ENCODE peak calls at places on chromosomes 5 and 9, in ten cellular contexts. T, I, U, L, C, P, J, B, X and R are unnamed samples.

GRCh38 chr9:138066049-138066448 is 188.5 kb downstream of the CACNA1B start:
- DNase-seq in X (no peak), B (peak; percentile 4), U (no peak), T (no peak), J (no peak), I (no peak), C (no peak), P (no peak), L (no peak), R (no peak)

GRCh38 chr5:146877783-146878470 is 630 bp downstream of the PPP2R2B start:
- DNase-seq in B (peak; percentile 62), T (no peak), I (no peak), L (peak; percentile 12), C (no peak), P (peak; percentile 4), X (peak; percentile 0), U (peak; percentile 3), J (no peak), R (no peak)

GRCh38 chr5:114249838-114250237 is 112.0 kb upstream of the KCNN2 start:
- DNase-seq in L (no peak), X (peak; percentile 76), B (no peak), P (peak; percentile 4), T (no peak), U (no peak), C (no peak), I (no peak), J (peak; percentile 91), R (peak; percentile 56)

GRCh38 chr5:172891716-172892421 is 57.8 kb downstream of the ERGIC1 start:
- DNase-seq in L (no peak), T (peak; percentile 94), B (no peak), X (no peak), U (no peak), J (no peak), C (peak; percentile 91), I (no peak), P (peak; percentile 70), R (no peak)

GRCh38 chr9:135376511-135377173 is 102.9 kb upstream of the PPP1R26 start:
- DNase-seq in C (no peak), U (no peak), T (no peak), L (no peak), B (no peak), P (peak; percentile 4), J (no peak), X (no peak), I (no peak), R (no peak)

GRCh38 chr5:154312000-154312399 is 121.5 kb downstream of the GALNT10 start:
- DNase-seq in U (no peak), J (no peak), L (no peak), I (no peak), X (no peak), T (no peak), C (no peak), P (no peak), B (no peak), R (no peak)

GRCh38 chr9:95065224-95065623 is 252.3 kb downstream of the FANCC start:
- DNase-seq in X (peak; percentile 41), U (no peak), T (no peak), B (no peak), L (no peak), I (no peak), C (peak; percentile 80), P (peak; percentile 48), J (no peak), R (no peak)

GRCh38 chr9:32866292-32866691 is 83.0 kb downstream of the TMEM215 start:
- DNase-seq in L (no peak), J (no peak), U (no peak), T (no peak), C (no peak), B (no peak), P (no peak), X (no peak), I (no peak), R (no peak)

GRCh38 chr9:120477534-120478001 is 102.4 kb downstream of the CDK5RAP2 start:
- DNase-seq in X (peak; percentile 94), C (peak; percentile 68), B (peak; percentile 80), L (peak; percentile 53), J (peak; percentile 68), I (peak; percentile 29), U (no peak), T (peak; percentile 71), P (peak; percentile 91), R (peak; percentile 79)

GRCh38 chr5:38465045-38465444 is 91.4 kb downstream of the LIFR start:
- DNase-seq in C (no peak), P (no peak), I (no peak), T (no peak), J (peak; percentile 7), B (no peak), L (no peak), X (peak; percentile 87), U (no peak), R (peak; percentile 54)

GRCh38 chr5:77643654-77644404 is 5.3 kb upstream of the OTP start:
- DNase-seq in B (no peak), T (no peak), C (no peak), I (no peak), L (no peak), X (no peak), U (no peak), P (no peak), J (no peak), R (no peak)

GRCh38 chr5:171155621-171156020 is 153.4 kb upstream of the TLX3 start:
- DNase-seq in U (no peak), C (no peak), L (no peak), I (no peak), T (no peak), B (no peak), J (peak; percentile 45), P (peak; percentile 0), X (peak; percentile 46), R (no peak)

GRCh38 chr5:171157233-171157632 is 151.8 kb upstream of the TLX3 start:
- DNase-seq in U (no peak), B (no peak), P (no peak), I (no peak), J (no peak), X (peak; percentile 17), L (no peak), T (no peak), C (no peak), R (no peak)

GRCh38 chr5:171149772-171150171 is 159.3 kb upstream of the TLX3 start:
- DNase-seq in P (no peak), C (no peak), J (no peak), B (no peak), L (no peak), X (no peak), U (no peak), I (no peak), T (no peak), R (no peak)

GRCh38 chr5:171149333-171149732 is 159.7 kb upstream of the TLX3 start:
- DNase-seq in C (no peak), U (no peak), B (no peak), L (no peak), J (no peak), T (no peak), X (no peak), P (no peak), I (no peak), R (no peak)

DNA sequence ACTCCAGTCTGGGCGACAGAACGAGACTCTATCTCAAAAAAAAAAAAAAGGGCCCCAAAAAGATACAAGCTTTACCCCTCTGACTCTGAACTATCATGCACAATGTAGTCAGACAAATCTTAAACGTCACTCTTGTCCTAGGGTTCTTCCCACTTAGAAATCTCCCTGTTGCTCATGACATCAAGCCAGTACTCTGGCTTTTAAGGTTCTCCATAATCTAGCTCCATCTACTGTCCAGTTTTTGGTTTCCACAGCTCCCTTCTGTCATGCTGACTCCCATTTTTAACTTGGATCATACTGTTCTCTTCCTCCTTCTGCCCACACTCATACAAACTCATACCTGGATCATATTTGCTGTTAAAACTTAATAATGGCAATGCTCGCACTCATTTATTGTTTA is 156.7 kb upstream of the TLX3 start:
- DNase-seq in L (no peak), C (no peak), B (no peak), I (no peak), X (peak; percentile 56), J (peak; percentile 63), U (no peak), P (peak; percentile 2), T (no peak), R (no peak)
- TF ChIP-seq CTCF in L (no peak), C (no peak), B (no peak), I (peak; percentile 12), X (peak; percentile 44), J (peak; percentile 72), U (no peak), P (no peak), T (no peak), R (peak; percentile 18)

DNA sequence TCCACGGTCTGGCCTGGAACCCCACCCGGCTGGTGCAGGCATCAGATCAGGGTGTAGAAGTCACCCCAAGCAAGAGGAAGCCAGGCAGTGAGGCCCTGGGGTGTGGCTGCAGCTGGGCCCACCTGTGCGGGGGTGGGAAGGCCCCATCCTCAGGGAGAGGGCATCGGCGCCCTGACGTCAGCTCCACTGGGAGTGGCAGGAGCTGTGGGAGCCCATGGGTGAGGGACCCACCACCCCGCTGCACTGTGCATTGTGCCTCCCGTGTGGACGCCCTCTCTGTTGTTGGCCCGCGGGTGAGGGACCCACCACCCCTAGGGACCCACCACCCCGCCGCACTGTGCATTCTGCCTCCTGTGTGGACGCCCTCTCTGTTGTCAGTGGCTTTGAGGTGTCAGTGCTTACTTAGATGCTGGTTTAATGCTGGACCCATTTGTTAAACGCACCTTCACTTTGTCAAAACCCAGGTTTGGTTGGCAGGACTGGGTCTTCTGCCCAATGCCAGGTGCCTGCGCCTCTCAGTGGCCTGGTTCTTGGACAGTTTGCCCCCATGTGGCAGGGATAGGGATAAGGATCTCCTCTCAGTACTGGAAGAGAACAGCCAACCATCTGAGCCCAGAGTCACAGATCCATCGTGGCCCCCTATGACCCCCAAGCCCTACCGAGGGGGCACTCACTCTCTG is 6.9 kb upstream of the EXOC3 start:
- DNase-seq in L (no peak), U (no peak), B (peak; percentile 24), C (peak; percentile 41), X (peak; percentile 64), P (peak; percentile 39), T (no peak), I (no peak), J (no peak), R (no peak)
- TF ChIP-seq CTCF in L (peak; percentile 34), U (no peak), B (no peak), C (no peak), X (peak; percentile 36), P (peak; percentile 51), T (no peak), I (peak; percentile 69), J (peak; percentile 68), R (peak; percentile 59)

GRCh38 chr9:113742471-113742870 is 133.6 kb upstream of the ZNF618 start:
- DNase-seq in B (no peak), I (no peak), J (no peak), U (no peak), P (no peak), T (no peak), L (no peak), C (no peak), X (no peak), R (no peak)
- TF ChIP-seq CTCF in B (no peak), I (no peak), J (no peak), U (no peak), P (no peak), T (no peak), L (no peak), C (no peak), X (no peak), R (no peak)

DNA sequence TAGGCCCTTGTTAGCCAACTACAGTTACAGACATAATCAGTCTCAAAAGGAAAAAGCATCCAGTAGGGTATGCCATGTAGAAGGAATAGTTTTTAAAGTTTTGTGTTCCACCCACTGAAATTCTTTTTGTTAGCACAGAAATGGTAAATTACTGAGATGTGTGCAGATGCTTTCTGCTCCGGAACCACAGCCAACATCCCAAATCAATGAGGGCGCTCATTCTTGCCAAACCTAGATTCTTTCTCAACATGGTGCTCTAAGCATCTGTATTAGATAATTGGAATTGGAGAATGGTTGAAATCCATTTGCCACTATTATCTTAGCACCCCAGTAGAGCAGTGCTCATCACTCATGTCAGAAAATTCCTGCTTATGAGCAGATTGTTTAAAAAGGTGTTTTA is 127.8 kb downstream of the SEC61B start:
- DNase-seq in U (no peak), C (no peak), I (no peak), T (no peak), L (no peak), J (no peak), B (no peak), P (no peak), X (peak; percentile 37), R (no peak)
- TF ChIP-seq CTCF in U (no peak), C (no peak), I (no peak), T (no peak), L (no peak), J (no peak), B (no peak), P (no peak), X (no peak), R (no peak)